ENCODE peak calls at places on chromosomes 11 and 22, in seven cellular contexts. B, C, M, T, J, H and V are unnamed samples.

GRCh38 chr22:24333301-24333700 is 62.7 kb downstream of the SPECC1L start:
- DNase-seq in B (no peak), C (no peak), M (no peak), T (no peak), J (peak), H (peak), V (no peak)

GRCh38 chr11:27721505-27722116 is 21.4 kb upstream of the BDNF start:
- DNase-seq in B (no peak), C (no peak), M (no peak), T (no peak), J (no peak), H (peak), V (no peak)

GRCh38 chr11:96794152-96794551 is 404.3 kb downstream of the JRKL start:
- DNase-seq in B (peak), C (no peak), M (no peak), T (no peak), J (no peak), H (peak), V (no peak)

GRCh38 chr11:93890441-93891051 is 40.1 kb upstream of the VSTM5 start:
- DNase-seq in B (no peak), C (no peak), M (no peak), T (no peak), J (no peak), H (no peak), V (no peak)

GRCh38 chr11:90222152-90222458 is 744 bp downstream of the CHORDC1 start:
- DNase-seq in B (no peak), C (no peak), M (no peak), T (no peak), J (no peak), H (no peak), V (no peak)

GRCh38 chr11:120331301-120331966 is 4.8 kb upstream of the ARHGEF12 start:
- DNase-seq in B (peak), C (no peak), M (no peak), T (no peak), J (peak), H (peak), V (no peak)

GRCh38 chr11:30326114-30326783 is 3.3 kb downstream of the ARL14EP start:
- DNase-seq in B (no peak), C (no peak), M (no peak), T (no peak), J (no peak), H (peak), V (no peak)

GRCh38 chr11:118238947-118239346 is 13.2 kb downstream of the MPZL3 start:
- DNase-seq in B (no peak), C (no peak), M (no peak), T (no peak), J (no peak), H (no peak), V (no peak)

GRCh38 chr11:91625495-91625894 is 599.1 kb upstream of the FAT3 start:
- DNase-seq in B (no peak), C (no peak), M (no peak), T (no peak), J (no peak), H (no peak), V (no peak)